ENCODE peak calls at places on chromosomes 5 and 9, in four cellular contexts. E is HepG2, M is GM12878, N is K562. B is an unnamed sample.
A peak's percentile ranks its signal among the peaks of the same experiment; 100 is the strongest.

GRCh38 chr5:150258126-150258525 is 31.4 kb downstream of the CAMK2A start:
- DNase-seq in M (no peak), E (no peak), N (no peak), B (no peak)

GRCh38 chr9:91930475-91930874 is 19.6 kb downstream of the ROR2 start:
- DNase-seq in M (no peak), N (no peak), E (no peak), B (no peak)

GRCh38 chr5:158450761-158451160 is 591.8 kb upstream of the CLINT1 start:
- DNase-seq in N (no peak), E (no peak), M (no peak), B (no peak)

GRCh38 chr9:17839744-17840143 is 260.9 kb downstream of the SH3GL2 start:
- DNase-seq in N (no peak), M (no peak), E (no peak), B (no peak)

GRCh38 chr5:66284588-66285342 is 140.7 kb downstream of the SREK1 start:
- DNase-seq in E (no peak), M (no peak), N (no peak), B (no peak)

GRCh38 chr5:19240150-19240549 is 747.9 kb downstream of the CDH18 start:
- DNase-seq in E (no peak), M (no peak), N (no peak), B (no peak)

GRCh38 chr9:97593960-97594359 is 39.2 kb downstream of the TSTD2 start:
- DNase-seq in N (no peak), E (no peak), M (no peak), B (no peak)

GRCh38 chr9:81776390-81776789 is 87.0 kb upstream of the TLE1 start:
- DNase-seq in N (no peak), E (no peak), M (no peak), B (no peak)

GRCh38 chr5:91307023-91307422 is 76.1 kb downstream of the ARRDC3 start:
- DNase-seq in N (no peak), M (no peak), E (no peak), B (no peak)

GRCh38 chr5:144451187-144451973 is 280.7 kb downstream of the KCTD16 start:
- DNase-seq in M (no peak), E (no peak), N (no peak), B (no peak)

GRCh38 chr9:82057805-82058204 is 69.2 kb downstream of the SPATA31D1 start:
- DNase-seq in E (no peak), M (no peak), N (no peak), B (no peak)

GRCh38 chr5:121503111-121503840 is 348.4 kb upstream of the FTMT start:
- DNase-seq in E (peak; percentile 13), N (peak; percentile 8), M (no peak), B (peak; percentile 55)

GRCh38 chr5:14273207-14273767 is 130.1 kb downstream of the TRIO start:
- DNase-seq in M (no peak), N (no peak), E (no peak), B (no peak)

GRCh38 chr9:6133346-6134063 is 82.1 kb upstream of the IL33 start:
- DNase-seq in E (no peak), M (peak; percentile 69), N (no peak), B (no peak)

GRCh38 chr5:109852371-109853160 is 162.8 kb downstream of the MAN2A1 start:
- DNase-seq in N (no peak), E (no peak), M (no peak), B (no peak)

GRCh38 chr5:168753691-168754254 is 174.6 kb upstream of the PANK3 start:
- DNase-seq in M (no peak), E (no peak), N (no peak), B (no peak)

GRCh38 chr9:38066907-38067610 is 2.0 kb downstream of the SHB start:
- DNase-seq in N (peak; percentile 49), M (no peak), E (no peak), B (peak; percentile 28)

GRCh38 chr9:38067892-38068615 is 973 bp downstream of the SHB start:
- DNase-seq in N (peak; percentile 49), M (no peak), E (no peak), B (peak; percentile 30)

GRCh38 chr9:38067611-38067891 is 1.5 kb downstream of the SHB start:
- DNase-seq in M (no peak), E (no peak), N (no peak), B (peak; percentile 45)

GRCh38 chr9:38068866-38069628 is at the start of gene SHB:
- DNase-seq in E (peak; percentile 56), N (peak; percentile 99), M (no peak), B (peak; percentile 77)

DNA sequence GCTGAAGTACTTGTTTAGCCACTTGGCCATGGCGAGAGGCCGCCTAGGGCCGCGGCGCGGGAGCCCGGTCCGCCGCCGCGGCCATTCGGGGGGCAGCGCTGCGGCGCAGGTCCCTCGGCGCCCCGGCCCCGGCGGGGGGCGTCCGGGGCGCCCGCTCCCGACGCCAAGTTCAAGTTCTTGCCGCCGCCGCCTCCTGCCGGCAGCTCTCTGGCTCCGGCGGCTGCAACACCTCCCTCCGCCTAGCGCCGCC is 486 bp downstream of the SHB start:
- DNase-seq in N (peak; percentile 76), E (no peak), M (no peak), B (no peak)
- TF ChIP-seq ESRRA in N (no peak), E (no peak), M (no peak), B (no peak)

GRCh38 chr5:138213161-138214029 is at the start of gene CDC23:
- DNase-seq in E (peak; percentile 99), M (peak; percentile 94), N (peak; percentile 93), B (peak; percentile 95)

GRCh38 chr5:138212828-138213160 is 329 bp downstream of the CDC23 start:
- DNase-seq in N (peak; percentile 42), E (no peak), M (no peak), B (no peak)

GRCh38 chr5:138210985-138211384 is 2.1 kb downstream of the CDC23 start:
- DNase-seq in N (no peak), E (no peak), M (no peak), B (no peak)

GRCh38 chr5:138216799-138217198 is 3.7 kb upstream of the CDC23 start:
- DNase-seq in N (no peak), M (no peak), E (no peak), B (no peak)
- TF ChIP-seq NR2C2 in N (no peak), M (no peak), E (no peak), B (no peak)

GRCh38 chr5:30405821-30406220 is 787.7 kb upstream of the CDH6 start:
- DNase-seq in N (no peak), M (no peak), E (no peak), B (no peak)

GRCh38 chr5:30398427-30398826 is 795.1 kb upstream of the CDH6 start:
- DNase-seq in E (no peak), N (no peak), M (no peak), B (no peak)

GRCh38 chr5:30401479-30402058 is 791.9 kb upstream of the CDH6 start:
- DNase-seq in M (no peak), E (peak; percentile 53), N (no peak), B (peak; percentile 76)
- TF ChIP-seq USF2 in M (no peak), E (no peak), N (no peak), B (no peak)

DNA sequence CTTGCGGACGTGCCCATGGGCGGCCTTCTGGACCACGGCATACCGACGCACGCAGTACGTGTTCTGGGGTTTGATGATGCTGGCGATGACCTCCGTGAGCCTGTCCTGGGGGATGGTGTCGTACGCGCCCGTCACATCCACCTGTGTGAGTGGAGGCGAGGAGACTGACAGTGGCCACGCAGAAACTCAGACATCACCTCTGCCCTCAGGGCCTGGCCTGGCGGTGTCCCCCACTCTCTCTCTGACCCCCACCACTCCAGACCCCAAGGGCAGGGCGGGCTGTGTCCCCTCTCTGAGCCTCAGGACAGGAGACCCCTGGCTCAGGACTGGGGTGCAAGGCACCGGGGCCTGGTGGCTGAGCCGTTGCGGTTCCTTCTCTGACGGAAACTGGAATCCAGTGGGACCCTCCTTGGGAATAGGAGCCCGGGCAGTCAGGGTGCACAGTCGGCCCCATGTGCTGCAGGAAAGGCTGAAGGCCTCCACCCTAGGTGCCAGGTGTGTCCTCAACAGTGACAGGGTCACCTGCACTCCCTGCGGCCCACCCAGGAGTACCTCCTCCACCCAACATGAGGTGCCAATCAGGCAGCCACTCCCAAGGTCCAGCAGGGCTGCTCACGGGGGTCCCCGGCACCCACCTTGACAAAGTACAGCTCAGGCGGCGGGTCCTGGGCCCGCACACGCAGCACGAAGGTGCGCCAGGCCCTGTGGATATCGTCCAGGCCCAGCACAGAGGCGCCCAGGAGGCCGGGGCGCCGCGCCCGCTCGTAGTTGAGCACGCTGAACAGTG is 16.0 kb downstream of the TERT start:
- DNase-seq in M (no peak), E (no peak), N (no peak), B (no peak)
- TF ChIP-seq ESRRA in M (no peak), E (no peak), N (no peak), B (no peak)

DNA sequence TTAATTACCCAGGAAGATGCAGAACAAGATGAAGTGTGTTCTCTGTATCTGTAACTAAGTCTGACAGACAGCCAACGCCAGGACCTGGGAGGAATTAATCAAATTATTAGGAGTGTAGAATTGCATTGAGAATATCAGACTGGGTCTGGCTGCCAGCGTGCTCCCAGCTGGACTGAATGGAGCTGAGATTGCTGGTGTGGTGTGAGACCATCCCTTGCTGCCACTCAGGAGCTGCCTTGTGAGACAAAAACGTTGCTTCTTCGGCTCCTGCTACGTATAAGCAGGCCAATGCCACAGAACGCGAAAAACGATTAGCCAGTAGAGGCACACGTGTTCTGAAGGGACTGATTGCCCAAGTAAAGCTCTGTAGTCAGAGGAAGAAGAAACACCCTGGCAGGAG is 66.8 kb downstream of the AMBP start:
- DNase-seq in M (no peak), E (no peak), N (no peak), B (peak; percentile 3)
- TF ChIP-seq NR2C2 in M (no peak), E (no peak), N (no peak), B (no peak)

DNA sequence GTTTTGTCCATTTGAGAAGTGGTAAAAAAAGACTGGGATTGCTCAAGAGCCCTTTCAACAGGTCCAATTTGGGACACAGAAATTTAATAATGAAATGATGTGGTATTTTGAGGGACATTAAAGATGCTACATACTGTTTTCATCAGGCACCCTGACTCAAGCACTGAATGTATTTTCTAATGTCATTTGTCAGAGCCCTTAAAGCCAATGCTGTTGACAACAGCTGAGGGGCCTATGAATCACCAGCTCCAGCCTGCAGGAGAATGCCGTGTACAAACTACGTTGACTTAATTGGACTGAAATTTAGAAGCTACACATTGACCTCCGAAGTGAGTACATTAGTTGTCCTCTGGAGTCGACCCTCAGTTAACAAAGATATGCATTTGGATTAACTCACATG is 147.4 kb upstream of the PIK3R1 start:
- DNase-seq in E (no peak), M (no peak), N (no peak), B (no peak)
- TF ChIP-seq USF2 in E (no peak), M (no peak), N (no peak), B (no peak)

GRCh38 chr5:113371788-113372196 is 63.0 kb downstream of the TSSK1B start:
- DNase-seq in M (no peak), E (no peak), N (no peak), B (no peak)

GRCh38 chr5:113361701-113362100 is 73.1 kb downstream of the TSSK1B start:
- DNase-seq in M (no peak), E (no peak), N (no peak), B (no peak)

GRCh38 chr5:113364466-113364865 is 70.3 kb downstream of the TSSK1B start:
- DNase-seq in N (no peak), E (no peak), M (no peak), B (no peak)

GRCh38 chr5:113367586-113367985 is 67.2 kb downstream of the TSSK1B start:
- DNase-seq in E (no peak), M (no peak), N (no peak), B (no peak)
- TF ChIP-seq ESRRA in E (no peak), M (no peak), N (no peak), B (no peak)

B was measured in WTC11.